ENCODE peak calls at places on chromosome 6, in six cellular contexts. Z is upper lobe of right lung; N is CD8-positive, alpha-beta memory T cell; A is GM23248; Q is PC-9; H is pancreas. J is an unnamed sample.

GRCh38 chr6:107620736-107621135 is 130.8 kb downstream of the SOBP start:
- DNase-seq in Z (no peak), N (no peak), A (no peak), Q (no peak), H (no peak), J (no peak)

GRCh38 chr6:12845224-12846004 is 128.8 kb downstream of the PHACTR1 start:
- DNase-seq in Z (no peak), N (no peak), A (no peak), Q (no peak), H (no peak), J (no peak)

GRCh38 chr6:22184371-22184770 is 112.5 kb downstream of the PRL start:
- DNase-seq in Z (no peak), N (no peak), A (no peak), Q (no peak), H (no peak), J (no peak)

GRCh38 chr6:93678841-93679454 is 259.6 kb upstream of the EPHA7 start:
- DNase-seq in Z (no peak), N (no peak), A (no peak), Q (no peak), H (no peak), J (no peak)

GRCh38 chr6:167306401-167306998 is 15.4 kb downstream of the UNC93A start:
- DNase-seq in Z (no peak), N (no peak), A (no peak), Q (no peak), H (no peak), J (no peak)

GRCh38 chr6:89079611-89080213 is 839 bp upstream of the PNRC1 start:
- DNase-seq in Z (no peak), N (peak; percentile 35), A (peak; percentile 85), Q (peak; percentile 18), H (no peak), J (peak; percentile 68)

GRCh38 chr6:41171908-41172307 is 9.0 kb upstream of the TREM2 start:
- DNase-seq in Z (no peak), N (no peak), A (no peak), Q (no peak), H (no peak), J (no peak)

GRCh38 chr6:141925001-141925400 is 207.7 kb upstream of the GJE1 start:
- DNase-seq in Z (no peak), N (no peak), A (peak; percentile 30), Q (no peak), H (no peak), J (no peak)

GRCh38 chr6:83536034-83536646 is 23.8 kb downstream of the PRSS35 start:
- DNase-seq in Z (no peak), N (peak; percentile 36), A (peak; percentile 64), Q (peak; percentile 22), H (no peak), J (peak; percentile 81)

GRCh38 chr6:26329763-26330511 is 35.1 kb upstream of the BTN3A2 start:
- DNase-seq in Z (no peak), N (peak; percentile 23), A (peak; percentile 55), Q (peak; percentile 71), H (no peak), J (no peak)

GRCh38 chr6:100470721-100471120 is 6.0 kb upstream of the SIM1 start:
- DNase-seq in Z (no peak), N (no peak), A (peak; percentile 32), Q (no peak), H (no peak), J (no peak)
- H3K27me3 ChIP-seq in Z (peaks cover 88% of the 10 kb centered on the region), N (peaks cover 45% of the 10 kb centered on the region), A (no peaks in the 10 kb centered on the region), Q (no peaks in the 10 kb centered on the region), H (no peaks in the 10 kb centered on the region), J (peaks cover 40% of the 10 kb centered on the region)

DNA sequence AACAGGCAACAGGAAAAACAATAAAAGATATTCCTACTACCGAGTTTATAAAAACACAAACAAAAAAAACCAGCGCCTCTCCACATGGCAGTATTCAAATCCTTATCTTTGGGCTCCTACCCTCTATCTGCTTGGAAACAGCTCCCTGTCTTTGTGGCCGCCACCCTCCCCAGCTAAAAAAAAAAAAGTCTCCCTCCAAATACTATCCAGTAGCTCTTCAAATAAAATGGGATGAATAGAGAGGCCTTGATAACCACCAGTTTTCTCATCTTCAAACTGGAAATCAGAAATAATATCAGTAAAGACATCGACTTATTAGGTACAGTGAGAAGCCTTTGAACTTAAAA is 96.2 kb downstream of the PSMG4 start:
- DNase-seq in Z (no peak), N (no peak), A (no peak), Q (no peak), H (no peak), J (no peak)
- H3K27ac ChIP-seq in Z (peak overlapping the region; percentile 93), N (peak overlapping the region; percentile 82), A (peak overlapping the region; percentile 82), Q (peak overlapping the region; percentile 69), H (peak overlapping the region; percentile 80), J (peak overlapping the region; percentile 79)

GRCh38 chr6:29777319-29777718 is 50.3 kb upstream of the HLA-G start:
- DNase-seq in Z (no peak), N (no peak), A (no peak), Q (no peak), H (no peak), J (no peak)

GRCh38 chr6:29776684-29777083 is 50.9 kb upstream of the HLA-G start:
- DNase-seq in Z (no peak), N (no peak), A (no peak), Q (no peak), H (no peak), J (no peak)
- H3K27me3 ChIP-seq in Z (no peaks in the 10 kb centered on the region), N (no peaks in the 10 kb centered on the region), A (peaks cover 13% of the 10 kb centered on the region), Q (no peaks in the 10 kb centered on the region), H (no peaks in the 10 kb centered on the region), J (no peaks in the 10 kb centered on the region)

DNA sequence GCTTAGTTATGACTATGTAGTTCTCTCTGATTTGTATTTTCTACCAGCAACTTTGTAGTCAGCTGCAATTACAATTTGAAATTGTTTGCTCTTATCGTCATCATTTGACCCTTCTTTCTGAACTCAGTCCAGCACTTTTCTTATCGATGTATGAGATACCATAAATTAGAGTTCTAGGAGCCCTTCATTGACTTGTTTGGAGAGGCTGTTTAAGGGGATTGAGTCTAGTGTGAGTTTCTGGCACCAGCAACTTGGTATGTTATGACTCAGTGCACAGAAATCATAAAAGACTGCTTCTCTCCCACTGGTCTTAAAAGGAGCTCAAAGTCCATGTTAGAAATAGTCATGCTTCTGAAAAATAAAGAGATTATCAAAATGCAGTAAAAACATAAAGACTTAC is 190.3 kb downstream of the TENT5A start:
- DNase-seq in Z (no peak), N (no peak), A (peak; percentile 88), Q (no peak), H (no peak), J (no peak)
- H3K27ac ChIP-seq in Z (no peak overlapping the region), N (no peak overlapping the region), A (peak overlapping the region; percentile 42), Q (no peak overlapping the region), H (no peak overlapping the region), J (no peak overlapping the region)

GRCh38 chr6:111076024-111076680 is 11.2 kb upstream of the SLC16A10 start:
- DNase-seq in Z (no peak), N (no peak), A (peak; percentile 17), Q (no peak), H (no peak), J (no peak)

GRCh38 chr6:111069722-111070406 is 17.4 kb upstream of the SLC16A10 start:
- DNase-seq in Z (no peak), N (no peak), A (no peak), Q (no peak), H (no peak), J (no peak)

GRCh38 chr6:111070407-111070743 is 16.9 kb upstream of the SLC16A10 start:
- DNase-seq in Z (no peak), N (no peak), A (no peak), Q (no peak), H (no peak), J (no peak)

GRCh38 chr6:111068116-111068897 is 19.0 kb upstream of the SLC16A10 start:
- DNase-seq in Z (no peak), N (no peak), A (no peak), Q (no peak), H (no peak), J (no peak)

DNA sequence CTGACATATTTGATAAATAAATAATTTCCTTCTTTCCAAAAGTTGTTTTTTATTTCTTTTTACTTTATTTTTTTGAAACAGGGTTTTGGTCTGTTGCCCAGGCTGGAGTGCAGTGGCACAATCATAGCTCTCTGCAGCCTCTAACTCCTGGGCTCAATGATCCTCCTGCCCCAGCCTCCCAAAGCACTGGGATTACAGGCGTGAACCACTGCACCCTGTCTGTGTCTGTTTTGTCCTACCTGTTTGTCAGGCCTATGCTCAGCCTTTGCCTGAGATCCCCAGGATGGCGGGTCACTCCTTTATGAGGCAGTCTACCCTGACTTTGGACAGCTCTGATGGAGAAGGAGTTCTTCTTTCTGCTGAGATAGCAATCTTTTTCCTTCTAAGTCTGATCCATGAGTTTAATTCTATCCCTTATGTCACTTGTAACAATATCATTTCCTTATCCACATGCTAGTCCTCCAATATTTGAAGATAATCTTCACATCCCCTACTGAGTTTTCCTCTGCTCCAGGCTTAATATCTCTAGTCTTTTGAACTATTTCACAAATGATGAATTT is 14.4 kb upstream of the SLC16A10 start:
- DNase-seq in Z (no peak), N (no peak), A (no peak), Q (no peak), H (no peak), J (no peak)
- H3K27me3 ChIP-seq in Z (peaks cover 11% of the 10 kb centered on the region), N (no peaks in the 10 kb centered on the region), A (peaks cover 62% of the 10 kb centered on the region), Q (no peaks in the 10 kb centered on the region), H (no peaks in the 10 kb centered on the region), J (no peaks in the 10 kb centered on the region)

GRCh38 chr6:34600796-34601195 is 44.7 kb upstream of the SPDEF start:
- DNase-seq in Z (no peak), N (no peak), A (no peak), Q (no peak), H (no peak), J (no peak)

GRCh38 chr6:34598725-34599124 is 42.6 kb upstream of the SPDEF start:
- DNase-seq in Z (no peak), N (no peak), A (no peak), Q (no peak), H (no peak), J (no peak)

GRCh38 chr6:34602318-34603111 is 46.4 kb upstream of the SPDEF start:
- DNase-seq in Z (no peak), N (no peak), A (no peak), Q (no peak), H (no peak), J (no peak)

GRCh38 chr6:34600101-34600500 is 44.0 kb upstream of the SPDEF start:
- DNase-seq in Z (no peak), N (no peak), A (no peak), Q (no peak), H (no peak), J (no peak)

GRCh38 chr6:34601706-34602105 is 45.6 kb upstream of the SPDEF start:
- DNase-seq in Z (no peak), N (no peak), A (no peak), Q (no peak), H (no peak), J (no peak)
- H3K27ac ChIP-seq in Z (no peak overlapping the region), N (no peak overlapping the region), A (no peak overlapping the region), Q (no peak overlapping the region), H (peak overlapping the region; percentile 8), J (no peak overlapping the region)

GRCh38 chr6:70363741-70364493 is 49.4 kb upstream of the FAM135A start:
- DNase-seq in Z (peak; percentile 54), N (no peak), A (no peak), Q (no peak), H (peak; percentile 65), J (no peak)
- H3K27me3 ChIP-seq in Z (no peaks in the 10 kb centered on the region), N (no peaks in the 10 kb centered on the region), A (peaks cover 48% of the 10 kb centered on the region), Q (peaks cover 69% of the 10 kb centered on the region), H (no peaks in the 10 kb centered on the region), J (no peaks in the 10 kb centered on the region)

GRCh38 chr6:110944681-110945151 is 13.8 kb upstream of the GTF3C6 start:
- DNase-seq in Z (no peak), N (no peak), A (peak; percentile 97), Q (peak; percentile 18), H (no peak), J (no peak)
- H3K27ac ChIP-seq in Z (no peak overlapping the region), N (no peak overlapping the region), A (peak overlapping the region; percentile 87), Q (peak overlapping the region; percentile 62), H (no peak overlapping the region), J (no peak overlapping the region)

J was measured in Peyer's patch.